ENCODE peak calls at places on chromosomes 7 and 10, in seven cellular contexts. B is SK-N-SH, F is Peyer's patch, L is left ventricle myocardium inferior, H is GM23338, V is gastrocnemius medialis, W is spleen. S is an unnamed sample. For H3K36me3 and H3K4me1, the result is how much of the 10 kb centered on the place peaks cover.

GRCh38 chr10:110323503-110323902 is 18.8 kb upstream of the SMNDC1 start:
- DNase-seq in B (no peak), F (no peak), L (no peak), H (no peak), V (no peak), W (no peak), S (no peak)

GRCh38 chr10:94602729-94603515 is 57.3 kb downstream of the HELLS start:
- DNase-seq in B (no peak), F (no peak), L (no peak), H (no peak), V (no peak), W (no peak), S (no peak)

GRCh38 chr10:73802276-73802991 is 9.0 kb downstream of the NDST2 start:
- DNase-seq in B (no peak), F (no peak), L (peak), H (no peak), V (no peak), W (no peak), S (no peak)

GRCh38 chr7:30143748-30144251 is 9.0 kb downstream of the MTURN start:
- DNase-seq in B (no peak), F (no peak), L (no peak), H (no peak), V (no peak), W (no peak), S (no peak)

GRCh38 chr7:43803865-43804264 is 45.4 kb downstream of the BLVRA start:
- DNase-seq in B (no peak), F (no peak), L (no peak), H (no peak), V (no peak), W (no peak), S (no peak)

GRCh38 chr7:66190504-66190857 is 14.7 kb upstream of the TPST1 start:
- DNase-seq in B (no peak), F (no peak), L (no peak), H (no peak), V (no peak), W (no peak), S (no peak)

GRCh38 chr10:30022590-30022989 is 36.8 kb downstream of the JCAD start:
- DNase-seq in B (no peak), F (no peak), L (no peak), H (no peak), V (no peak), W (no peak), S (no peak)

GRCh38 chr10:76546411-76546810 is 1091.2 kb downstream of the KCNMA1 start:
- DNase-seq in B (no peak), F (no peak), L (no peak), H (no peak), V (no peak), W (no peak), S (no peak)

GRCh38 chr7:75639071-75639892 is 99.5 kb downstream of the HIP1 start:
- DNase-seq in B (peak), F (peak), L (peak), H (peak), V (no peak), W (peak), S (peak)

GRCh38 chr7:85716353-85716752 is 529.5 kb upstream of the SEMA3D start:
- DNase-seq in B (no peak), F (no peak), L (no peak), H (no peak), V (no peak), W (no peak), S (no peak)

GRCh38 chr10:106609466-106609865 is 555.0 kb downstream of the SORCS1 start:
- DNase-seq in B (no peak), F (no peak), L (no peak), H (no peak), V (no peak), W (no peak), S (no peak)

GRCh38 chr10:118638680-118639079 is 43.2 kb upstream of the PRLHR start:
- DNase-seq in B (no peak), F (no peak), L (no peak), H (no peak), V (no peak), W (no peak), S (no peak)

GRCh38 chr10:71382757-71383156 is 14.0 kb upstream of the CDH23 start:
- DNase-seq in B (no peak), F (no peak), L (no peak), H (no peak), V (no peak), W (no peak), S (no peak)

GRCh38 chr7:57789130-57789529 is 339.2 kb downstream of the ZNF716 start:
- DNase-seq in B (no peak), F (no peak), L (no peak), H (no peak), V (no peak), W (no peak), S (no peak)

GRCh38 chr10:44278669-44279337 is 106.1 kb downstream of the CXCL12 start:
- DNase-seq in B (peak), F (no peak), L (no peak), H (no peak), V (no peak), W (no peak), S (no peak)

GRCh38 chr7:25216837-25217236 is 11.4 kb downstream of the NPVF start:
- DNase-seq in B (peak), F (no peak), L (no peak), H (peak), V (no peak), W (no peak), S (no peak)

GRCh38 chr10:130767116-130767730 is 544.3 kb downstream of the TCERG1L start:
- DNase-seq in B (no peak), F (peak), L (no peak), H (no peak), V (no peak), W (peak), S (no peak)

GRCh38 chr7:127091620-127092019 is 161.1 kb downstream of the GRM8 start:
- DNase-seq in B (peak), F (no peak), L (no peak), H (no peak), V (no peak), W (no peak), S (no peak)

GRCh38 chr7:113892818-113893217 is 26.0 kb downstream of the PPP1R3A start:
- DNase-seq in B (peak), F (no peak), L (no peak), H (no peak), V (no peak), W (no peak), S (no peak)

GRCh38 chr7:2883101-2883500 is 39.0 kb upstream of the GNA12 start:
- DNase-seq in B (no peak), F (no peak), L (no peak), H (no peak), V (no peak), W (no peak), S (no peak)

GRCh38 chr7:90984692-90985091 is 279.5 kb upstream of the FZD1 start:
- DNase-seq in B (no peak), F (no peak), L (no peak), H (no peak), V (no peak), W (no peak), S (no peak)

GRCh38 chr7:103691291-103691690 is 245.3 kb upstream of the SLC26A5 start:
- DNase-seq in B (no peak), F (no peak), L (no peak), H (no peak), V (no peak), W (no peak), S (no peak)

GRCh38 chr7:80392229-80393169 is 119.4 kb downstream of the GNAT3 start:
- DNase-seq in B (peak), F (no peak), L (no peak), H (no peak), V (no peak), W (no peak), S (no peak)

GRCh38 chr7:141185369-141185967 is 111.6 kb downstream of the TMEM178B start:
- DNase-seq in B (no peak), F (no peak), L (no peak), H (no peak), V (no peak), W (no peak), S (no peak)

GRCh38 chr10:98610855-98611254 is 164.1 kb upstream of the HPS1 start:
- DNase-seq in B (no peak), F (no peak), L (peak), H (no peak), V (peak), W (no peak), S (peak)

GRCh38 chr10:4843525-4844180 is 17.6 kb downstream of the AKR1E2 start:
- DNase-seq in B (no peak), F (no peak), L (no peak), H (no peak), V (no peak), W (no peak), S (no peak)

DNA sequence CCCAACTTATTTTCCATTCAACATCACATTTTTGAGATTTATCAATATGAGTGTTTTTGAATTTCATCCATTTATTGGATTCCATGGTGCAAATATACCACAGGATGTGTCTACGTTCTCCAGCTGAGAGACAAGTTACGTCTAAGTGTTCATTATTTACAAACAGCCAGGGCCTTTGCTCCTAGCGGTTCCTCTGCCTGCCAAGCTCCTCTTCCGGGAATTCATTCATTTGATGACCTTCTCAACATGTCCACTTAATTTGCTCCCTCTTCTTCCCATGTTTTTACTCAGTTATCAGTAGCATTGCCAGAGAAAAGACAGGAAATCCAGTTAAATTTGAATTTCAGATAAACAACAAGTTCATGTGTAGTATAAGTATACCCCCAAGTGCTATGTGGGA is 321.7 kb downstream of the PRPF18 start:
- DNase-seq in B (no peak), F (no peak), L (no peak), H (no peak), V (no peak), W (no peak), S (no peak)
- H3K36me3 ChIP-seq in B (under half), F (under half), L (under half), H (under half), V (under half), W (under half), S (under half)

GRCh38 chr7:128322040-128322643 is 21.6 kb downstream of the RBM28 start:
- DNase-seq in B (peak), F (no peak), L (no peak), H (peak), V (no peak), W (no peak), S (no peak)
- TF ChIP-seq CTCF in B (peak), F (peak), L (peak), H (peak), V (no peak), W (no peak), S (no peak)

GRCh38 chr10:47283848-47284247 is 16.1 kb upstream of the GDF10 start:
- DNase-seq in B (no peak), F (no peak), L (no peak), H (no peak), V (no peak), W (no peak), S (no peak)
- H3K4me1 ChIP-seq in B (under half), F (under half), L (under half), H (under half), V (under half), W (under half), S (under half)

DNA sequence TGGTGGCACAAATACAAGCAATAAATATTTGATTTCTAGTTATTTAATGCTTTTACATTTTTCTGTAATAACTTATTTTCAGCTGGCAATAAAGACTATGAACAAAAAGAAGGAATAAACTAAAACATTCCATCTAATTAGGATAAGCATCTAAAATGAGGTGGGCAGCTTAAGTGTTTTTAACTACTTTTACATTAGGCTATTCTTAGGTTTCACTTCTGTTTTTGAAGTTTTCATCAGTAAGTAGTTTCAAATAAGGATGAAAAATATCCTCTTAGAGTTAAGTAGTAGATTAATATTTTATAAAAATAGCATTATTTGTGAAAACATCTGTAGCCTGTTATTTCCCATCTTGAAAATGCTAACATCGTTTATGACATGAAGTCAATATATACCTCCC is 15.9 kb downstream of the NT5C2 start:
- DNase-seq in B (no peak), F (no peak), L (no peak), H (no peak), V (no peak), W (no peak), S (no peak)
- H3K36me3 ChIP-seq in B (half or more), F (half or more), L (half or more), H (under half), V (under half), W (under half), S (under half)

GRCh38 chr7:15503603-15504280 is 58.1 kb downstream of the AGMO start:
- DNase-seq in B (no peak), F (no peak), L (no peak), H (no peak), V (no peak), W (no peak), S (no peak)
- TF ChIP-seq CTCF in B (peak), F (no peak), L (no peak), H (peak), V (no peak), W (no peak), S (peak)

GRCh38 chr7:132255084-132255483 is 321.2 kb downstream of the PLXNA4 start:
- DNase-seq in B (no peak), F (no peak), L (no peak), H (no peak), V (no peak), W (no peak), S (no peak)
- H3K4me1 ChIP-seq in B (under half), F (under half), L (half or more), H (under half), V (under half), W (under half), S (under half)

GRCh38 chr10:102656791-102657371 is 12.6 kb downstream of the TRIM8 start:
- DNase-seq in B (no peak), F (no peak), L (no peak), H (no peak), V (no peak), W (peak), S (no peak)
- H3K36me3 ChIP-seq in B (under half), F (half or more), L (half or more), H (under half), V (under half), W (under half), S (under half)

DNA sequence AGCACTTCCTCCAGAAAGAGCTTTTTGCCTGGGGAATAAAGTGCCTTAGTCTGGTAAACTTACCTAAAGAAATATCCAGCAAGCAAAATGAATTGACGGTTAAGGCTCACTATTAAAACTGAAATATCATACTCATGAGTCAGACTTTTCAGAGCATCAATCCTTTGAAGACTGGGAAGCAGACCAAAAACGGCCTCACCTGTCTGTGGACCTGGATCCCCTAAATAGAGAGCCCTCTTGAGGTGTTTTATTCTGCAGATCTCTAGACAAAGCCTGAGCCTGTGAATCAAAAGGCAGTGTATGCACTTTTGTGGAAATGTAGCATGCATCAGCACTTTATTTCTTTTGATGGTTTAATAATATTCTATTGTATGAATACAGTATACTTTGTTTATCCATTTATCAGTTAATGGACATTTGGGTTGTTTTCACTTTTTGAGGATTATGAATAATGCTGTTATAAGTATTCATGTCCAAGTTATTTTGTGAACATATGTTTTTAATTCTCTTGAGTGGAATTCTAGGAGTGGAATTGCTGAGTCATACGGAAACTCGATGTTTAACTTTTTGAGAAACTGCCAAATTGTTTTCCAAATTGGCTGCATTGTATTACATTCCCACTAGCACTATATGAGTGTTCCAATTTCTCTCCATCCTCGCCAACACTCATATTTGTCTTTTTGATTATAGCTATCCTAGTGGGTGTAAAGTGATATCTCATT is 449.0 kb upstream of the IGFBP3 start:
- DNase-seq in B (no peak), F (no peak), L (no peak), H (no peak), V (no peak), W (no peak), S (no peak)
- TF ChIP-seq CTCF in B (no peak), F (no peak), L (no peak), H (no peak), V (no peak), W (no peak), S (no peak)

GRCh38 chr10:69443354-69443753 is 7.9 kb upstream of the TSPAN15 start:
- DNase-seq in B (no peak), F (no peak), L (no peak), H (no peak), V (no peak), W (no peak), S (no peak)
- H3K4me1 ChIP-seq in B (under half), F (under half), L (under half), H (under half), V (under half), W (under half), S (under half)

S was measured in heart right ventricle.